ENCODE peak calls at places on chromosomes 3 and 15, in ten cellular contexts. M, Y, T, U, O, K, F, H, V and G are unnamed samples.
A peak's percentile ranks its signal among the peaks of the same experiment; 100 is the strongest.

GRCh38 chr15:71411538-71412482 is 296.5 kb downstream of the THSD4 start:
- DNase-seq in M (no peak), Y (no peak), T (peak; percentile 90), U (no peak), O (no peak), K (no peak), F (no peak), H (peak; percentile 50), V (peak; percentile 30), G (no peak)

GRCh38 chr15:84671211-84671610 is 13.2 kb upstream of the NMB start:
- DNase-seq in M (no peak), Y (no peak), T (no peak), U (no peak), O (peak; percentile 61), K (peak; percentile 86), F (no peak), H (peak; percentile 86), V (peak; percentile 47), G (no peak)

GRCh38 chr3:57627976-57628375 is 30.8 kb upstream of the ARF4 start:
- DNase-seq in M (no peak), Y (no peak), T (no peak), U (no peak), O (peak; percentile 11), K (no peak), F (no peak), H (no peak), V (no peak), G (peak; percentile 37)

GRCh38 chr3:154334973-154335420 is 10.7 kb upstream of the DHX36 start:
- DNase-seq in M (no peak), Y (no peak), T (peak; percentile 6), U (peak; percentile 26), O (no peak), K (peak; percentile 61), F (no peak), H (peak; percentile 62), V (peak; percentile 40), G (no peak)

GRCh38 chr15:101362359-101362758 is 67.3 kb upstream of the SNRPA1 start:
- DNase-seq in M (no peak), Y (no peak), T (no peak), U (no peak), O (peak; percentile 49), K (no peak), F (no peak), H (no peak), V (no peak), G (no peak)

GRCh38 chr15:90264649-90265048 is 823 bp upstream of the NGRN start:
- DNase-seq in M (peak; percentile 15), Y (no peak), T (peak; percentile 70), U (no peak), O (peak; percentile 51), K (no peak), F (peak; percentile 5), H (no peak), V (no peak), G (no peak)

GRCh38 chr3:130963444-130963843 is 63.2 kb downstream of the ASTE1 start:
- DNase-seq in M (no peak), Y (no peak), T (no peak), U (no peak), O (no peak), K (no peak), F (no peak), H (peak; percentile 71), V (peak; percentile 19), G (no peak)

GRCh38 chr3:179971280-179971679 is 65.5 kb downstream of the PEX5L start:
- DNase-seq in M (no peak), Y (no peak), T (no peak), U (no peak), O (no peak), K (peak; percentile 28), F (no peak), H (no peak), V (no peak), G (peak; percentile 91)

GRCh38 chr3:37162501-37163245 is 11.7 kb downstream of the LRRFIP2 start:
- DNase-seq in M (no peak), Y (no peak), T (no peak), U (no peak), O (no peak), K (no peak), F (no peak), H (no peak), V (no peak), G (no peak)

GRCh38 chr3:125556314-125556713 is 36.3 kb upstream of the SNX4 start:
- DNase-seq in M (no peak), Y (no peak), T (no peak), U (no peak), O (peak; percentile 79), K (peak; percentile 34), F (no peak), H (peak; percentile 69), V (peak; percentile 62), G (no peak)

GRCh38 chr15:41895491-41895890 is 1.6 kb upstream of the SPTBN5 start:
- DNase-seq in M (no peak), Y (no peak), T (no peak), U (no peak), O (no peak), K (no peak), F (no peak), H (no peak), V (no peak), G (no peak)

GRCh38 chr15:41893422-41894250 is at the start of gene SPTBN5:
- DNase-seq in M (no peak), Y (no peak), T (no peak), U (no peak), O (peak; percentile 70), K (no peak), F (no peak), H (no peak), V (no peak), G (no peak)

GRCh38 chr15:41894251-41894790 is 468 bp upstream of the SPTBN5 start:
- DNase-seq in M (no peak), Y (no peak), T (no peak), U (no peak), O (peak; percentile 75), K (no peak), F (no peak), H (no peak), V (no peak), G (no peak)

GRCh38 chr15:41895957-41896356 is 2.1 kb upstream of the SPTBN5 start:
- DNase-seq in M (no peak), Y (no peak), T (no peak), U (no peak), O (no peak), K (no peak), F (no peak), H (no peak), V (no peak), G (no peak)

DNA sequence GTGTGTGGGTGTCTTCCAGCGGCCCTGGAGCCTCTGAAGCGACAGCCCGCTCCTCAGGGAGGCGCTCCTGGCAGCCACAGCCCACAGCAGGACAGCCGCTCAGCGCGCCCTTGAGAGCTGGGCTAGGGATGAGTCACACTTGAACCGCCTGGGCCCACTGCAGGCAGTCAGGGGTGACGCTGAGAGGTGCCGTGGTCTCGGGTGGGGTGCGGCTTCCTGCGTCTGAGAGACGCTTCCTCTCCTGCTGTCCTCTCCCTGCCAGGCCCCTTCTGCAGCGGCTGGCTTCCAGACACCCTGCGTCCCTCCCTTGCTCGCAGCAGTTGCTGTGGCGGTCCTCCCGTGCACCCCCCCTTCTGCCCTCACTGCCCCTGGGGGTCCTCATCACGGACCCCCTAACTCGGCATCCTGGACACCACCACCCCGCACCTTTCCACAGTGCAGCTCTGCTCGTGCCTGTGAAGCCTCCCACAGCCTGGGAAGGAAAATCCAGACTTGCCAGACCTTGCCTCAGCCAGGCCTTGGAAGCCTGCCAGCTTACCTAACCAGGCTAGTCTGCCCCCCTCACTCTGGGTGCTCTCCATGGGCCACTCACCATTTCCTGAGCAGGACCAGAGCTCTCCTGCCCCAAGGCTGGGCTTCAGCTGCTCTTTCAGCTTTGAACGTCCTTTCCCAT is 1.1 kb upstream of the SPTBN5 start:
- DNase-seq in M (peak; percentile 57), Y (peak; percentile 66), T (peak; percentile 49), U (peak; percentile 80), O (peak; percentile 100), K (peak; percentile 76), F (peak; percentile 82), H (peak; percentile 77), V (peak; percentile 72), G (no peak)
- H3K4me3 ChIP-seq in M (peak overlapping the region; percentile 21), Y (peak overlapping the region; percentile 37), T (no peak overlapping the region), U (peak overlapping the region; percentile 27), O (peak overlapping the region; percentile 45), K (peak overlapping the region; percentile 2), F (peak overlapping the region; percentile 53), H (no peak overlapping the region), V (peak overlapping the region; percentile 24), G (no peak overlapping the region)

GRCh38 chr3:173398111-173398479 is 551 bp downstream of the NLGN1 start:
- DNase-seq in M (no peak), Y (no peak), T (no peak), U (no peak), O (peak; percentile 65), K (peak; percentile 58), F (no peak), H (peak; percentile 60), V (no peak), G (no peak)
- H3K4me3 ChIP-seq in M (peak overlapping the region; percentile 76), Y (peak overlapping the region; percentile 79), T (no peak overlapping the region), U (no peak overlapping the region), O (peak overlapping the region; percentile 79), K (peak overlapping the region; percentile 68), F (no peak overlapping the region), H (peak overlapping the region; percentile 65), V (peak overlapping the region; percentile 68), G (peak overlapping the region; percentile 56)

DNA sequence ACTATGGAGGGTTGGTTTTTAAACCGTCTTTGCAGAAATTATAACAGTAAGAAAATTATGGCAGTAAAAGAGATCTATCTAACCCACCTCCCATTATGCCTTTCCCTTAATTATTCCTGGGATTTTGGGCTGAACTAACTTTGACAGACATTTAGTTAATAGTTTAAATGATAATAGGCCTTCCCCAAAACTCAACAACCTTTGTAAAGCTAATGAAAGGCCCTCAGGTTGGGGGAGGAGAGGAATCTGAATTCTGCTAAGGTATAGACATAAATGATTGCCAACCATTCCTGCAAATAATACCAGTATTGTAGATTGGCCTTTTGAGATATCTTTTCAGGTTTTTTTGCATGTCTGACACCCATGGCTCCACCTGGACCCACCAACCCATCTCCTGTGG is 27.2 kb upstream of the OR5K4 start:
- DNase-seq in M (no peak), Y (no peak), T (no peak), U (no peak), O (no peak), K (no peak), F (no peak), H (no peak), V (no peak), G (no peak)
- H3K4me3 ChIP-seq in M (no peak overlapping the region), Y (no peak overlapping the region), T (no peak overlapping the region), U (no peak overlapping the region), O (no peak overlapping the region), K (no peak overlapping the region), F (no peak overlapping the region), H (no peak overlapping the region), V (no peak overlapping the region), G (no peak overlapping the region)

GRCh38 chr15:69841046-69841828 is 256.5 kb downstream of the TLE3 start:
- DNase-seq in M (no peak), Y (no peak), T (no peak), U (no peak), O (no peak), K (no peak), F (no peak), H (no peak), V (no peak), G (no peak)
- H3K4me3 ChIP-seq in M (no peak overlapping the region), Y (no peak overlapping the region), T (no peak overlapping the region), U (no peak overlapping the region), O (no peak overlapping the region), K (no peak overlapping the region), F (no peak overlapping the region), H (no peak overlapping the region), V (no peak overlapping the region), G (no peak overlapping the region)